ENCODE peak calls at places on chromosomes 1 and 21, in four cellular contexts. W, N, K and X are unnamed samples.

GRCh38 chr21:40717008-40717407 is 129.9 kb downstream of the DSCAM start:
- DNase-seq in W (no peak), K (no peak), N (no peak), X (no peak)

GRCh38 chr1:93042134-93042821 is 36.8 kb upstream of the MTF2 start:
- DNase-seq in K (no peak), W (peak; percentile 41), N (peak; percentile 25), X (no peak)

GRCh38 chr1:240310226-240310925 is 218.7 kb downstream of the FMN2 start:
- DNase-seq in K (no peak), W (no peak), N (peak; percentile 86), X (peak; percentile 84)

GRCh38 chr1:232335261-232335660 is 294.7 kb downstream of the SIPA1L2 start:
- DNase-seq in N (no peak), W (no peak), K (no peak), X (no peak)

GRCh38 chr1:4207183-4207582 is 307.1 kb upstream of the C1orf174 start:
- DNase-seq in W (no peak), K (no peak), N (no peak), X (no peak)

GRCh38 chr21:34912022-34912933 is 136.8 kb downstream of the RUNX1 start:
- DNase-seq in N (peak; percentile 88), W (no peak), K (no peak), X (no peak)

GRCh38 chr1:2373551-2374259 is 17.6 kb downstream of the MORN1 start:
- DNase-seq in N (no peak), K (no peak), W (no peak), X (no peak)

GRCh38 chr1:44327679-44328491 is 27.2 kb downstream of the ERI3 start:
- DNase-seq in W (no peak), K (peak; percentile 27), N (peak; percentile 100), X (peak; percentile 100)

GRCh38 chr21:41776778-41777177 is 9.9 kb upstream of the RIPK4 start:
- DNase-seq in K (no peak), W (no peak), N (no peak), X (no peak)

GRCh38 chr1:30683699-30684098 is 39.7 kb downstream of the MATN1 start:
- DNase-seq in N (no peak), K (no peak), W (no peak), X (no peak)

GRCh38 chr21:46226920-46227599 is 1.5 kb downstream of the LSS start:
- DNase-seq in K (no peak), W (peak; percentile 40), N (peak; percentile 31), X (peak; percentile 81)